ENCODE peak calls at places on chromosomes 11 and 22, in six cellular contexts. D, G, F, C, R and M are unnamed samples.

GRCh38 chr11:64591257-64592233 is 525 bp downstream of the SLC22A12 start:
- DNase-seq in D (no peak), G (no peak), F (no peak), C (no peak), R (no peak), M (no peak)

GRCh38 chr11:92932023-92932422 is 37.4 kb upstream of the MTNR1B start:
- DNase-seq in D (no peak), G (no peak), F (no peak), C (no peak), R (no peak), M (peak)

GRCh38 chr11:86041975-86042378 is 26.9 kb downstream of the PICALM start:
- DNase-seq in D (peak), G (peak), F (peak), C (peak), R (peak), M (peak)

GRCh38 chr11:94537051-94537600 is 6.6 kb upstream of the FUT4 start:
- DNase-seq in D (no peak), G (no peak), F (no peak), C (no peak), R (no peak), M (peak)

GRCh38 chr11:72079776-72080325 is 491 bp downstream of the NUMA1 start:
- DNase-seq in D (no peak), G (peak), F (no peak), C (no peak), R (no peak), M (no peak)

GRCh38 chr22:30116362-30117117 is 36.3 kb downstream of the HORMAD2 start:
- DNase-seq in D (no peak), G (no peak), F (no peak), C (peak), R (no peak), M (no peak)

GRCh38 chr11:76232026-76232665 is 25.8 kb upstream of the WNT11 start:
- DNase-seq in D (no peak), G (no peak), F (no peak), C (no peak), R (no peak), M (no peak)

GRCh38 chr11:108838804-108839128 is 173.9 kb downstream of the DDX10 start:
- DNase-seq in D (no peak), G (no peak), F (no peak), C (no peak), R (no peak), M (no peak)

GRCh38 chr22:29704528-29705285 is 15.1 kb upstream of the CABP7 start:
- DNase-seq in D (no peak), G (no peak), F (no peak), C (peak), R (no peak), M (no peak)

GRCh38 chr11:65448418-65449196 is 26.0 kb downstream of the NEAT1 start:
- DNase-seq in D (no peak), G (peak), F (no peak), C (no peak), R (peak), M (no peak)

GRCh38 chr22:31929126-31929928 is 15.0 kb upstream of the YWHAH start:
- DNase-seq in D (no peak), G (peak), F (no peak), C (no peak), R (no peak), M (no peak)
- TF ChIP-seq JUN in D (no peak), G (no peak), F (no peak), C (no peak), R (no peak), M (no peak)

GRCh38 chr11:73244589-73245240 is 26.6 kb downstream of the P2RY2 start:
- DNase-seq in D (no peak), G (no peak), F (no peak), C (no peak), R (no peak), M (no peak)
- TF ChIP-seq JUN in D (no peak), G (no peak), F (no peak), C (no peak), R (no peak), M (no peak)

GRCh38 chr11:48129697-48130395 is 86.8 kb upstream of the OR4B1 start:
- DNase-seq in D (no peak), G (no peak), F (no peak), C (no peak), R (no peak), M (no peak)
- TF ChIP-seq JUN in D (no peak), G (no peak), F (no peak), C (no peak), R (no peak), M (no peak)

GRCh38 chr22:37639771-37640590 is 512 bp downstream of the SH3BP1 start:
- DNase-seq in D (peak), G (peak), F (no peak), C (no peak), R (no peak), M (no peak)

GRCh38 chr22:37641251-37641949 is 1.9 kb downstream of the SH3BP1 start:
- DNase-seq in D (no peak), G (no peak), F (no peak), C (no peak), R (no peak), M (no peak)

GRCh38 chr22:37638351-37639069 is 959 bp upstream of the SH3BP1 start:
- DNase-seq in D (peak), G (no peak), F (no peak), C (peak), R (no peak), M (no peak)

GRCh38 chr22:37640591-37641250 is 1.3 kb downstream of the SH3BP1 start:
- DNase-seq in D (no peak), G (no peak), F (no peak), C (no peak), R (no peak), M (no peak)

DNA sequence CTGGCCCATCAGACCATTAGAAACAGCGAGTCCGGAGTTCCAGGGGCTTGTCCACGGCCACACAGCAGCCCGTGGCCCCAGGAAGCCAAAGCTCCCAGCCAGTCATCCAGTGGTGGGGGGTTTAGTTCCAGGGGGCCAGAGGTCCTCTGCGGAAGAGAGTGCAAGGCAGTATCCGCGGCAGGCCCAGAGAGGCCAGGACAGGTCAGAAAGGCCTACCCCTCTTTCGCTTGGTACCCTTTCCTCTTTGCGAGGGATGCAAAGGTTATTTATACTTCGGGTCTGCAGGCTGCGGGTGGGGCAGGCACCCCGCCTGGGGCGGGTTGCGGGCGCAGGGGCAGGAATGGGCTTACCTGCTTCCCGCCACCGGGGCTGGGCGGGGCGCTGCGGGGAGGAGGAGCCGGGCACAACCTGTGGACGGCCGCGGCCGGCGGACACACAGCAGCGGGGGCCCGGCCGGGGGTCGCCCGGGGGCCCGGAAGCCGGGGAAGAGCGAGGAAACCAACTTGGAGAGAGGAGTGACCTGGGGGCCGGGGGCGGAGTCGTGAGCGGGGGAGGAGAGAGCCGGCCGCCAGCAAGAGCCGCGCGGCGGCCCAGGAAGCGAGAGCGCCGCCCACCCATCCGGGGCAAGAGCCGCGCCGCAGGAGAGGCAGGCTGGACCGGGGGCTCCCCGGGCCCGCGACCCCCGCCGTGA is at the start of gene SH3BP1:
- DNase-seq in D (peak), G (peak), F (no peak), C (peak), R (no peak), M (no peak)
- TF ChIP-seq JUN in D (no peak), G (no peak), F (no peak), C (no peak), R (no peak), M (no peak)

DNA sequence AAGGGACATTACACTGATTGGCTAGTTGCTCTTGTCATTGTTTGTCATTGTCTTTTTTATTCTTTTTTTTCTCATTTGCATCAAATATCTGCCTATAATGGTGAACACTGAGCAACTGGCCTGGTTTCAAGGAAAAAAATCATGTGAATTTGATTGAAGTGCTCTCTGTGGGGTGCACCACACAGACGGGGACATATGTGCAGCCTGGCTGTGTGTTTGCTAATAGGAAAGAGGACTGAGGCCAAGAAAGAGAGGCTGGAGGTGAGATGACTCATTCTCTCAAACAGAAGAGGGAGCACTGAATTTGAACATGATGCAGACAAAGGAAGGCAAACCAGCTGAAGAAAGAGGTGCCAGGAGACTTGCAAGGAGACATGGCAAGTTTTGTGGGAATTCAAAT is 684.9 kb upstream of the CCDC90B start:
- DNase-seq in D (no peak), G (no peak), F (no peak), C (no peak), R (no peak), M (no peak)
- TF ChIP-seq JUN in D (no peak), G (no peak), F (no peak), C (no peak), R (no peak), M (no peak)

GRCh38 chr11:10285148-10285802 is 8.7 kb downstream of the SBF2 start:
- DNase-seq in D (no peak), G (no peak), F (no peak), C (peak), R (no peak), M (no peak)
- TF ChIP-seq JUN in D (no peak), G (no peak), F (no peak), C (no peak), R (no peak), M (no peak)

DNA sequence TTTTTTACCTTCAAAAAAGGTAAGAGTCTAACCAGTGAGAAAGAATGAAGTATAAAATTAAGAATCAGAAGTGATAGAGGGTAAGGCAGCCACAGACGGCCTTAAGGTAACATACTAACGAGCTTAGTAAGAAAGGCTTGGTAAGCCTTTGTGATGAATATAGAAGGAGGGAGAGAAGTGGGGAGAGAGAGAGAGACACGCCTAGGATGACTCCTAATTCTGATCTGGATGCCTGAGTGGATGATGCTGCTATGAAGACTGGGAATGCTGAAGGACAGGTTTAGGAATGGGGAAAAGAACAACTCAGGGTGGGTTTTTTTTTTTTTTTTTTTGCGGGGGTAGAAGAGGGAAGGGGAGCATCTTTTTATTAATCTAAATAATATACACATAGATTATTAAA is 4.8 kb downstream of the FBXO3 start:
- DNase-seq in D (no peak), G (no peak), F (no peak), C (no peak), R (no peak), M (no peak)
- TF ChIP-seq JUN in D (no peak), G (no peak), F (no peak), C (no peak), R (no peak), M (no peak)

DNA sequence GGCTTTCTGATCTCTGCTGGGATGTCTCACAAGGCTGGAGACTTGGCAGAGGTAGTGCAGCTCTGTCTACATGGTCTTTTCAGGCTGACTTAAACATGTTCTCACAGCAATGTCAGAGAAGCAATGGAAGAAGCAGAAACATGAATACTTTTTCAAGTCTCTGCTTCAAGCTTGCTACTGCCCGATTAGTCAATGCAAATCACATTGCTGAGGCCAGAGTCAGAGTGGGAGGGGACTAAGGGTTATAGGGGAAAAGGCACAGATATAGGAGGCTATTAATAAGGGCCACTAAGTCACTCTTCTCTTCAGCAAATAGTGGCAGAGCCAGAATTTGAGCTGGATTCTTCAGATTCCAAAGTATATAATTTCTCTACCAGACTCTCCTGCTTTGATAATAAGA is 390.5 kb downstream of the TMEM135 start:
- DNase-seq in D (no peak), G (no peak), F (no peak), C (no peak), R (no peak), M (no peak)
- TF ChIP-seq JUN in D (no peak), G (no peak), F (no peak), C (no peak), R (no peak), M (no peak)

GRCh38 chr11:128482512-128483191 is 104.7 kb downstream of the ETS1 start:
- DNase-seq in D (no peak), G (no peak), F (no peak), C (no peak), R (no peak), M (no peak)
- TF ChIP-seq JUN in D (no peak), G (no peak), F (no peak), C (no peak), R (no peak), M (no peak)

GRCh38 chr22:42683599-42684283 is 34.5 kb upstream of the CYB5R3 start:
- DNase-seq in D (no peak), G (no peak), F (no peak), C (no peak), R (no peak), M (no peak)
- TF ChIP-seq JUN in D (no peak), G (no peak), F (no peak), C (no peak), R (no peak), M (no peak)